ENCODE peak calls at places on chromosomes 13 and 19, in four cellular contexts. N is right lobe of liver, R is thoracic aorta, H is colonic mucosa. O is an unnamed sample.

GRCh38 chr13:107266657-107267056 is 698.7 kb upstream of the ARGLU1 start:
- DNase-seq in N (no peak), R (no peak), H (no peak), O (no peak)

GRCh38 chr13:42643076-42643475 is 69.1 kb downstream of the TNFSF11 start:
- DNase-seq in N (no peak), R (no peak), H (no peak), O (no peak)

GRCh38 chr19:11418518-11419506 is at the start of gene RGL3:
- DNase-seq in N (peak; percentile 81), R (no peak), H (peak; percentile 50), O (peak; percentile 67)

GRCh38 chr19:3057275-3057714 is 5.0 kb downstream of the TLE5 start:
- DNase-seq in N (peak; percentile 94), R (peak; percentile 51), H (peak; percentile 61), O (peak; percentile 85)

GRCh38 chr13:22801402-22802003 is 379.3 kb upstream of the SGCG start:
- DNase-seq in N (no peak), R (no peak), H (no peak), O (no peak)

GRCh38 chr13:79989251-79989661 is 351.7 kb downstream of the SPRY2 start:
- DNase-seq in N (no peak), R (no peak), H (peak; percentile 59), O (no peak)

GRCh38 chr19:19742773-19743172 is 9.9 kb upstream of the ZNF14 start:
- DNase-seq in N (no peak), R (no peak), H (no peak), O (no peak)

GRCh38 chr19:17156947-17157302 is 58.2 kb upstream of the USE1 start:
- DNase-seq in N (no peak), R (no peak), H (no peak), O (peak; percentile 55)

GRCh38 chr19:13132471-13133166 is 14.6 kb downstream of the NACC1 start:
- DNase-seq in N (no peak), R (no peak), H (no peak), O (no peak)

GRCh38 chr19:5145521-5146511 is 176.9 kb downstream of the KDM4B start:
- DNase-seq in N (no peak), R (no peak), H (no peak), O (peak; percentile 37)

GRCh38 chr19:38691938-38692457 is 44.5 kb downstream of the ACTN4 start:
- DNase-seq in N (no peak), R (peak; percentile 85), H (no peak), O (peak; percentile 71)

GRCh38 chr13:70856706-70857105 is 748.5 kb upstream of the KLHL1 start:
- DNase-seq in N (no peak), R (no peak), H (peak; percentile 30), O (no peak)

GRCh38 chr13:95229855-95230254 is 71.4 kb downstream of the ABCC4 start:
- DNase-seq in N (no peak), R (no peak), H (no peak), O (no peak)

GRCh38 chr13:42720858-42721219 is 60.5 kb upstream of the FAM216B start:
- DNase-seq in N (no peak), R (no peak), H (no peak), O (no peak)

GRCh38 chr19:50205681-50206138 is 2.3 kb downstream of the MYH14 start:
- DNase-seq in N (peak; percentile 80), R (no peak), H (peak; percentile 94), O (peak; percentile 83)
- H3K27ac ChIP-seq in N (no peak overlapping the region), R (no peak overlapping the region), H (peak overlapping the region; percentile 88), O (peak overlapping the region; percentile 90)

DNA sequence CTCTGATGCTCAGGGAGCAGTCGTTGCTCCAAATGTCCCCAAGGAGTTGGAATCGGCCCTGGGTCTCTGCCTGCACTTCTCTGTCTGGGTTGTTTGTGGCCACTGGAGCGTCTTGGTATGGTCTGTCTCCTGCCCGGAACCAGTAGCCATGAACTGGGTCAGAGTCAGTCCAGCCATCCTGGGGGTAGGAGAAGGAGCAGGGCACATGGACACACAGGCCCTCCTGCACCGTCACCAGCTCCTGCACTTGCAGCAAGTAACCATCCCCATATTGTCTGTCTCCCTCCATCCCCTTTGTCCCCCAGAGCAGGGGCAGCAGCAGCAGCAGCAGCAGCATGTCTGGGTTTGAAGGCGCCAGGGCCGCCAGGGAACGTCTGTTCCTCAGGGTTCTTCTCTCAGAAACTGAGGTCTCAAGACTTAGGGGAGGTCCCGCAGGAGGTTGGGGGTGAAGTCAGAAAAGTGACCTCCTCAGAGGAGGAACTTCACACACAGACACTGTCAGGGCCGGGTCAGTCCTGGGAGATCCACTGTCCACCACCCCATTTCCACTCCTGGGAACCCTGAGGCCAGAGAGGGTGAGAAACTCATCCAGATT is at the start of gene SIGLEC8:
- DNase-seq in N (no peak), R (no peak), H (no peak), O (no peak)
- TF ChIP-seq CTCF in N (no peak), R (no peak), H (no peak), O (no peak)

DNA sequence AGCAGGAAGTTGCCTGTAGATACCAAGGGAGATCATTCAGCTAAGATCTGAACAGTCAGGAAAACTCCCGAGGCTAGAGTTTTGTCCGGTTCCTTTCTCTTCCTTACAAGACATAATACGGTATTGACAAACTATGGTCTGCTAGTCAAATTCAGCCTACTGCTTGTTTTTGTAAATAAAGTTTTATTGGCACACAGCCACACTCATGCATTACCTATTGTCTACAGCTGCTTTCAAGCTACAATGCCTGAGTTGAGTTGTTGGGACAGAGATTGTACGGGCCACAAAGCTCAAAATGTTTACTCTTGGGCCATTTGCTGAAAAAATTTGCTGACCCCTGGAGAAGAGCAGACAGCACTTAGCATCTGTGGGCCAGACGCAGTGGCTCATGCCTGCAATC is 2.5 kb downstream of the SLC1A6 start:
- DNase-seq in N (no peak), R (no peak), H (no peak), O (no peak)
- H3K27me3 ChIP-seq in N (no peaks in the 10 kb centered on the region), R (no peaks in the 10 kb centered on the region), H (peaks cover 29% of the 10 kb centered on the region), O (peaks cover 56% of the 10 kb centered on the region)

DNA sequence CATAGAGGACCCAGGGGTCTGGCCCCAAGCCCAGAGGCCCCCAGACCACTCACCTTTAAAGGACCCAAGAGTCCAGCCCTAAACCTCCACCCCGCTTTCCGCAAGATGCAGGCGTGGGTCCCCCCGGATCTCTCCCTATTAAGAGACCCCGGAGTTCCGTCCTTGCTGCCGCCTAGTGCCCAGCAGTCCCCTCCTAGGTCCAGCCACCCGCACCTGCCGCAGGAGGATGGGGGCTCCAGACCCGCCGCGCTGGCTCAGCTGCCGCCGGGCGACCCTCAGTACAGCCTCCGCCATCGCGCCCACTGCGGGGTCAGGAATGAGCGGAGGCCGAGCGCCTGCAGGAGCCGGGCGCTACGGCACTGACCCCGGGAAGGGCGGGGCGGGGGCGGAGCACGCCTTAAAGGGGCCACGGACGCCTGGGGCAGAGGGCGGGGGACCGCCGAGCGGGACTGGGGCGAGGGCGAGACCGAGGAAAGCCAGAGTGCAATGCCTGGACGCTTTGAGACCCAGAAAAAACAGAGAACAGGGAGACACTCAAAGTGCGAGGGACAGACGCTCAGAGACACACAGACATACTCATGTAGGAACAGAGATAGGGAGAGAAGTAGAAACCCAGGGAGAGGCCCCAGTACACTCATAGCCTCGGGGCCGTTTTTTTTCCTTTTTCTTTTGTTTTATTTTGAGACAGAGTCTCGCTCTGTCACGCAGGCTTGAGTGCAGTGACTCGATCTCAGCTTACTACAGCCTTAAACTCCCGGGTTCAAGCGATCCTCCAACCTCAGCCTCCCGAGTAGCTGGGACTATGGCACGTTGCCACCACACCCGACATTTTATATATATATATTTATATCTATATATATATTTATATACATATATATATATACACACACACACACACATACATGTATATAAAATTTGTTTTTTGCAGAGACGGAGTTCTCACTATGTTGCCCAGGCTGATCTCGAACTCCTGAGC is at the start of gene ETHE1:
- DNase-seq in N (peak; percentile 93), R (peak; percentile 37), H (peak; percentile 94), O (peak; percentile 90)
- H3K27ac ChIP-seq in N (peak within 1 kb of the TSS; percentile 78), R (peak within 1 kb of the TSS; percentile 74), H (peak within 1 kb of the TSS; percentile 87), O (peak within 1 kb of the TSS; percentile 82)

GRCh38 chr19:47498561-47498960 is 14.5 kb upstream of the KPTN start:
- DNase-seq in N (no peak), R (no peak), H (no peak), O (no peak)

GRCh38 chr19:47497073-47497766 is 13.2 kb upstream of the KPTN start:
- DNase-seq in N (no peak), R (no peak), H (no peak), O (no peak)

GRCh38 chr19:47499371-47499770 is 15.4 kb upstream of the KPTN start:
- DNase-seq in N (no peak), R (no peak), H (no peak), O (no peak)

GRCh38 chr19:47499863-47500830 is 14.7 kb downstream of the NAPA start:
- DNase-seq in N (no peak), R (no peak), H (no peak), O (no peak)

DNA sequence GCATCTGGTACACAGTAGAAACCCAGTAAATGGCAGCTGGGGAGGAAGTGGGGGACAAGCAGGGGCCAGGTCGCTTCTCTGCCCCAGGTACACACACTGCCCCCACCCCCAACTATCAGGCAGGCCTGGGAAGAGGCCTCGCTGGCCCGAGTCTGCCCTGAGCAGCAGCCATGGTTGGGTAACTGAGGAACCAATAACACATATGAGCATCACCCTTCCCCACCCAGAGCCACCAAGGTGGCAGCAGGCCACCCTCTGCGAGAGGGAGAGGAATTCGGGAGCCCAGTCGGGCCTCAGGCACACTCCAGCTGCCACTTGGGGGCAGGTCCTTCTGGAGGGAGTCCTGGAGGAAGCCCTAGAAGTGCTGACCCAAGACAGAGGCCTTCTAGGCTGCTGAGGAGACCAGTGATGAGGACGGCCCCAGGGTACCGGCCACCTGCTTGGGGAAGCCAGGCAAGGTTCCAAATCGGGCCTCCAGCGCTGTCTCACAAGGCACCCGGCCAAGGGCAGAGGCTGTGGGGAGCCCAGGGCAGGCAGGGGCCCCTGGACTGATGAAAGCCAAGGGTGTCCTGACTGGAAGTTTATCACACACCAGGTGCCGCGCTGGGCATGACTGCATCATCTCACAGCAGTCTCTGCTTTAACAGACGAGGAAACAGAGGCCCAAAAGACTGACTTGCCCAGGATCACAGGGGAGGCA is 14.0 kb upstream of the KPTN start:
- DNase-seq in N (no peak), R (no peak), H (no peak), O (no peak)
- TF ChIP-seq CTCF in N (no peak), R (no peak), H (no peak), O (no peak)

GRCh38 chr13:41453620-41454019 is 3.7 kb upstream of the RGCC start:
- DNase-seq in N (no peak), R (no peak), H (no peak), O (no peak)
- H3K27me3 ChIP-seq in N (no peaks in the 10 kb centered on the region), R (no peaks in the 10 kb centered on the region), H (peaks cover 22% of the 10 kb centered on the region), O (no peaks in the 10 kb centered on the region)